ENCODE peak calls at places on chromosomes 13 and 19, in four cellular contexts. N is AG04450; S is left lung; I is CD4-positive, alpha-beta T cell. E is an unnamed sample.
A peak's percentile ranks its signal among the peaks of the same experiment; 100 is the strongest.

GRCh38 chr19:47176071-47176626 is 45.5 kb downstream of the SAE1 start:
- DNase-seq in N (peak; percentile 55), S (no peak), I (no peak), E (no peak)

GRCh38 chr19:56692496-56692895 is 20.9 kb upstream of the ZNF835 start:
- DNase-seq in N (no peak), S (no peak), I (no peak), E (peak; percentile 69)

GRCh38 chr13:75495938-75496337 is 14.0 kb upstream of the TBC1D4 start:
- DNase-seq in N (peak; percentile 72), S (no peak), I (no peak), E (no peak)

GRCh38 chr19:34254552-34255432 is at the start of gene GARRE1:
- DNase-seq in N (no peak), S (no peak), I (peak; percentile 88), E (no peak)

GRCh38 chr19:56105090-56105701 is 15.9 kb downstream of the ZNF787 start:
- DNase-seq in N (no peak), S (peak; percentile 84), I (peak; percentile 52), E (peak; percentile 73)

GRCh38 chr13:94641432-94641941 is 39.8 kb downstream of the GPR180 start:
- DNase-seq in N (peak; percentile 67), S (no peak), I (no peak), E (no peak)

GRCh38 chr13:62483774-62484173 is 1068.1 kb upstream of the PCDH20 start:
- DNase-seq in N (no peak), S (no peak), I (no peak), E (no peak)

GRCh38 chr19:4980838-4981680 is 12.1 kb downstream of the KDM4B start:
- DNase-seq in N (no peak), S (no peak), I (no peak), E (no peak)

GRCh38 chr19:12774588-12775555 is at the start of gene HOOK2:
- DNase-seq in N (no peak), S (peak; percentile 93), I (no peak), E (no peak)

GRCh38 chr19:43489310-43489709 is 15.2 kb downstream of the PHLDB3 start:
- DNase-seq in N (no peak), S (no peak), I (no peak), E (no peak)

DNA sequence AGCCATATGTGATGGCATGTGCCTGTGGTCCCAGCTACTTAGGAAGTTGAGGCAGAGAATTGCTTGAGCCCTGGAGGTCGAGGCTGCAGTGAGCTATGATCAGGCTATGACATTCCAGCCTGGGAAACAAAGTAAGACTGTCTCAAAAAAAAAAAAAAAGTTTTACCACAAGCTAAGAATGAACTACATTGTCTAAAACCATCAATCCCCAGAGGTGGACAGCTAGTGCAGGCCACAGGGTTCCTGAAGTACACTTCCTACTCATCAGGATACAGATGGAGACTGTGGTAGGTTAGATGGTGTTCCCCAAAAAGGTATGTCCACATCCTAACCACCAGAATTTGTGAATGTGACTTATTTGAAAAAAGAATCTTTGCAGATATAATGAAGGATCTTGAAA is 63.5 kb upstream of the DOCK9 start:
- DNase-seq in N (no peak), S (no peak), I (no peak), E (no peak)
- H3K27ac ChIP-seq in N (no peak overlapping the region), S (no peak overlapping the region), I (no peak overlapping the region), E (no peak overlapping the region)

GRCh38 chr19:29610574-29611271 is 4.6 kb downstream of the POP4 start:
- DNase-seq in N (peak; percentile 63), S (peak; percentile 77), I (peak; percentile 80), E (peak; percentile 84)

GRCh38 chr19:29614046-29614445 is 8.0 kb downstream of the POP4 start:
- DNase-seq in N (no peak), S (no peak), I (no peak), E (no peak)

GRCh38 chr19:29610213-29610573 is 4.1 kb downstream of the POP4 start:
- DNase-seq in N (no peak), S (no peak), I (no peak), E (no peak)

GRCh38 chr19:29612801-29613595 is 6.9 kb downstream of the POP4 start:
- DNase-seq in N (no peak), S (no peak), I (no peak), E (peak; percentile 40)

GRCh38 chr19:29612121-29612520 is 6.0 kb downstream of the POP4 start:
- DNase-seq in N (no peak), S (no peak), I (no peak), E (no peak)
- TF ChIP-seq CTCF in N (no peak), S (no peak), I (no peak), E (no peak)

GRCh38 chr13:31970237-31970930 is 61.2 kb upstream of the FRY start:
- DNase-seq in N (peak; percentile 33), S (no peak), I (no peak), E (no peak)

GRCh38 chr13:31978021-31978420 is 53.6 kb upstream of the FRY start:
- DNase-seq in N (no peak), S (no peak), I (no peak), E (no peak)

GRCh38 chr13:31968473-31968872 is 63.1 kb upstream of the FRY start:
- DNase-seq in N (no peak), S (peak; percentile 64), I (no peak), E (no peak)

GRCh38 chr13:31967155-31967554 is 64.4 kb upstream of the FRY start:
- DNase-seq in N (no peak), S (no peak), I (no peak), E (no peak)

DNA sequence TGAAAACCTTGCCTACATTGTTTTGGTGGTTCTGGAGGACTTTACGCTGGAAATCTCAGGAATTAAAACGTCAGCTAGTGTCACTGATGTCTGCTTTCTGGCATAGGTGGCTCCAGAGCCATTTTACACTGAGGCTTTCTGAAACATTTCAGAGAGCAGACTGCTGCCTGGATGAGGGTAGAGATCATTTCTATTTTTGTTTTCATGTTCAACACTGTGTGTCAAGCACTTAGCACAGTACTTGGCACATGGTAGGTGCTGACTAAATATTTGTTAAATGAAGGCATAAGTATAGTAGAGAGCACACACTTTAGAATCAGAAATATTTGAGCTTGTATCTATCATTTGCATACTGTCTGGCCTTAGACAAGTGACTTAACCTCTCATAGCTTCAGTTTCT is 59.1 kb upstream of the FRY start:
- DNase-seq in N (no peak), S (no peak), I (no peak), E (no peak)
- H3K27ac ChIP-seq in N (no peak overlapping the region), S (no peak overlapping the region), I (no peak overlapping the region), E (no peak overlapping the region)

GRCh38 chr13:27712421-27712820 is 79.9 kb upstream of the GSX1 start:
- DNase-seq in N (no peak), S (no peak), I (peak; percentile 23), E (no peak)
- TF ChIP-seq CTCF in N (no peak), S (no peak), I (peak; percentile 61), E (peak; percentile 24)

DNA sequence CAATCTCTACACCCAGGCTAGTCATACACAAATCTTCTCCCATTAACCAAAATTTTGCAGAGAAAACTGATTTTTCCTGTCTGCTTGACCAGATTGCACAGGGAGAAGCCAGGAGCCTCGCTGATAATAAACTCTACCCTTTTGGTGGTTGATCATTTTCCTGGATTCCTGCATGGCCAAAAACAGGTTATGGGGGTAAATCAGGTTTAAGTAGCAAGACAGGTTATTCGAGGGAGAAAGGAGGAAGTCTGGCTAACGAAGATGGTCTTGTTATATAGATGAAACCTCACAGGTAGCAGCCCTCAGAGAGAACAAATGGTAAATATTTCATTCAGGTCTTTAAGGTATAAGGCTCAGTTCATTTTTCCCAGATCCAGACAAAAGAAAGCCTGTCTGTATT is 16.0 kb upstream of the CEACAM6 start:
- DNase-seq in N (no peak), S (no peak), I (no peak), E (no peak)
- H3K27ac ChIP-seq in N (no peak overlapping the region), S (no peak overlapping the region), I (no peak overlapping the region), E (no peak overlapping the region)

GRCh38 chr19:44951179-44952159 is 3.7 kb upstream of the CLPTM1 start:
- DNase-seq in N (peak; percentile 65), S (no peak), I (peak; percentile 43), E (peak; percentile 81)

GRCh38 chr19:44948237-44948636 is 2.4 kb downstream of the APOC2 start:
- DNase-seq in N (no peak), S (no peak), I (no peak), E (no peak)

GRCh38 chr19:44947041-44947581 is 1.3 kb downstream of the APOC2 start:
- DNase-seq in N (no peak), S (no peak), I (no peak), E (no peak)

GRCh38 chr19:44948763-44949374 is 3.0 kb downstream of the APOC2 start:
- DNase-seq in N (no peak), S (no peak), I (no peak), E (no peak)

DNA sequence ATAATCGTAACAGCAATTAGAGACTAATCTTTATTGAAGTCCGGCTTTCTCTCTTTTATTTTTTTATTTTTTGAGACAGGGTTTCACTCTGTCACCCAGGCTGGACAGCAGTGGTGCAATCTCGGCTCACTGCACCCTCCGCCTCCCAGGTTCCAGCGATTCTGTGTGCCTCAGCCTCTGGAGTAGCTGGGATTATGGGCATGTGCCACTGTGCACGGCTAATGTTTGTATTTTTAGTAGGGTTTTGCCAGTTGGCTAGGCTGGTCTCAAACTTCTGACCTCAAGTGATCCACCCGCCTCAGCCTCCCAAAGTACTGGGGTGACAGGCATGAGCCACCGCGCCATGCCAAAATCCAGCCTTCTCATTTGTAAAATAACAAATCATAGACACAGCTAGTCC is 3.7 kb downstream of the APOC2 start:
- DNase-seq in N (no peak), S (no peak), I (no peak), E (no peak)
- TF ChIP-seq CTCF in N (no peak), S (no peak), I (no peak), E (no peak)